ENCODE peak calls at places on chromosomes 3 and 15, in four cellular contexts. X is left ventricle myocardium inferior, F is OCI-LY7, M is AG10803. G is an unnamed sample.

GRCh38 chr3:44504566-44504965 is 27.1 kb upstream of the ZNF445 start:
- DNase-seq in X (no peak), F (no peak), M (no peak), G (no peak)

GRCh38 chr15:84079885-84080777 is 155.4 kb upstream of the GOLGA6L4 start:
- DNase-seq in X (peak; percentile 16), F (peak; percentile 53), M (peak; percentile 5), G (peak; percentile 5)

GRCh38 chr15:85025516-85026279 is 44.0 kb downstream of the PDE8A start:
- DNase-seq in X (no peak), F (no peak), M (no peak), G (no peak)

GRCh38 chr15:67105065-67105951 is 39.9 kb downstream of the SMAD3 start:
- DNase-seq in X (no peak), F (no peak), M (peak; percentile 99), G (peak; percentile 97)

GRCh38 chr3:55538158-55538557 is 51.1 kb upstream of the WNT5A start:
- DNase-seq in X (no peak), F (no peak), M (no peak), G (no peak)

GRCh38 chr3:38354588-38355344 is 8.2 kb downstream of the XYLB start:
- DNase-seq in X (no peak), F (no peak), M (peak; percentile 62), G (peak; percentile 83)

GRCh38 chr3:121942116-121942786 is 48.0 kb downstream of the SLC15A2 start:
- DNase-seq in X (no peak), F (no peak), M (no peak), G (peak; percentile 4)

GRCh38 chr15:60582370-60583036 is 103.6 kb upstream of the ICE2 start:
- DNase-seq in X (no peak), F (no peak), M (no peak), G (peak; percentile 32)

GRCh38 chr15:58460108-58460507 is 28.3 kb downstream of the LIPC start:
- DNase-seq in X (no peak), F (no peak), M (no peak), G (no peak)

GRCh38 chr15:26724381-26724780 is 48.5 kb downstream of the GABRB3 start:
- DNase-seq in X (no peak), F (no peak), M (no peak), G (no peak)

GRCh38 chr15:60255390-60255789 is 142.4 kb downstream of the ANXA2 start:
- DNase-seq in X (no peak), F (no peak), M (no peak), G (peak; percentile 28)

GRCh38 chr15:65903296-65904073 is 34.2 kb downstream of the RAB11A start:
- DNase-seq in X (no peak), F (peak; percentile 27), M (peak; percentile 12), G (peak; percentile 38)

GRCh38 chr3:18372786-18373405 is 52.2 kb downstream of the SATB1 start:
- DNase-seq in X (no peak), F (no peak), M (no peak), G (no peak)

GRCh38 chr3:144677118-144677517 is 705.5 kb downstream of the DIPK2A start:
- DNase-seq in X (no peak), F (no peak), M (peak; percentile 32), G (peak; percentile 5)

GRCh38 chr3:188927971-188928370 is 243.8 kb upstream of the TPRG1 start:
- DNase-seq in X (no peak), F (no peak), M (no peak), G (no peak)

GRCh38 chr15:56719774-56720555 is 13.3 kb downstream of the ZNF280D start:
- DNase-seq in X (no peak), F (peak; percentile 16), M (no peak), G (peak; percentile 58)

GRCh38 chr3:108132727-108133373 is 42.0 kb upstream of the CD47 start:
- DNase-seq in X (no peak), F (no peak), M (no peak), G (peak; percentile 47)

GRCh38 chr3:47365213-47366153 is 15.3 kb upstream of the PTPN23 start:
- DNase-seq in X (no peak), F (no peak), M (peak; percentile 84), G (peak; percentile 85)

DNA sequence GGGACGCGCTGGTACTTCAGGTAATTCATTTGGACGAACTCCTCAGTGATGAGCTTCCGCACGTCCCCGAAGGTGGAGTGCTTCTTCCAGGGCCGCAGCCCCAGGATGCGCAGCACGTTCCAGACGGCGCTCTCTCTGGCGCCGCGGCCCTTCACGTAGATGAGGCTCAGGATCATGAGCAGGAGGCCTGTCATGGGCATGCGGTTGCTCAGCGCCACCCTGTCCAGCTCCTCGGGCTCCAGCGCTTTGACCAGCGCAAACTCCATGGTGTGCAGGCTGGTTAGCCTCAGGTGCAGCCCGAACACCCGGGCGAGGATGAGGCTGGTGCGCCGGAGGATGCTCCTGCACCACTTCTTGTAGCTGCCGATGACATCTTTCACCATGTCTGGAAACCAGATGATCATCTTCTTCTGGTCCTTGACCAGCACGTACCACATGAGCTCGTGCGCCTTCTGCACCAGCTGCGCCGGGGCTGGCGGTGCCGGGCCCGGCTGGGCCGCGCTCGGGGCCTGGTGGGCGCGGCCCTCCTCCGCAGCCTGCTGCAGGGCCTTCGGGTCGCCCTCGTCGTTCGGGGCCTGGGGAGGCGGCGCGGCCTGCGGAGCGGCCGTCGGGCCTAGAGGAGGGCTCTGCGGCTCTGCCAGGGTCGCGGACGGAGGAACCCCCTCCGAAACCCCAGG is 501 bp downstream of the NDN start:
- DNase-seq in X (no peak), F (no peak), M (peak; percentile 5), G (peak; percentile 9)
- H3K4me3 ChIP-seq in X (peak overlapping the region; percentile 68), F (no peak overlapping the region), M (peak overlapping the region; percentile 65), G (peak overlapping the region; percentile 49)

GRCh38 chr3:197736010-197736490 is 654 bp downstream of the RUBCN start:
- DNase-seq in X (no peak), F (peak; percentile 61), M (peak; percentile 22), G (no peak)

GRCh38 chr3:197733042-197733441 is 3.7 kb downstream of the RUBCN start:
- DNase-seq in X (no peak), F (no peak), M (no peak), G (no peak)

GRCh38 chr3:197734667-197735318 is 1.9 kb downstream of the RUBCN start:
- DNase-seq in X (no peak), F (peak; percentile 92), M (no peak), G (no peak)

GRCh38 chr3:197730200-197730599 is 6.5 kb downstream of the RUBCN start:
- DNase-seq in X (no peak), F (no peak), M (peak; percentile 85), G (peak; percentile 89)
- H3K4me3 ChIP-seq in X (no peak overlapping the region), F (no peak overlapping the region), M (no peak overlapping the region), G (no peak overlapping the region)

GRCh38 chr3:57596495-57597239 is 477 bp downstream of the ARF4 start:
- DNase-seq in X (peak; percentile 83), F (peak; percentile 34), M (peak; percentile 98), G (peak; percentile 83)

GRCh38 chr3:57592306-57592705 is 4.8 kb downstream of the ARF4 start:
- DNase-seq in X (no peak), F (no peak), M (no peak), G (no peak)

GRCh38 chr3:57597240-57597972 is at the start of gene ARF4:
- DNase-seq in X (peak; percentile 99), F (peak; percentile 99), M (peak; percentile 99), G (peak; percentile 99)

GRCh38 chr3:57594144-57594543 is 3.0 kb downstream of the ARF4 start:
- DNase-seq in X (no peak), F (no peak), M (no peak), G (no peak)

DNA sequence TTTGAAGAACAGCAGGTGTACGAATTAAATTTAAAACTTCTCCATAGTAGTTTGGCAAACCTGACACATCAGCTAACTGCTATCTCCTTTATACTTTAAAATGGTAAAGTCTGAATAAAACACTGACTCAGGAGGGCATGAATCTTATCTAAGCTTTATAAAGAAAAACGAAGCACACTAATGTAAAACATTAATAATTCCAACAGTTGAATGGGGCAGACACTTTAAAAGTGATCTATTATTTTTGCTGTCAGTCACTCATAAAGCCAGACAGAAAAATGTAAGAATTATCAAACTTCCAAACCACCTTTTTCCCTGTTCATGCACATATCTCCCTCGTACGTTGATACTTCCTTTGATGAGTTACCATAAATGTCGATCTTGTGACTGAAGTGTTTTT is 2.6 kb downstream of the ARF4 start:
- DNase-seq in X (no peak), F (no peak), M (no peak), G (no peak)
- H3K4me3 ChIP-seq in X (peak overlapping the region; percentile 83), F (peak overlapping the region; percentile 90), M (peak overlapping the region; percentile 99), G (peak overlapping the region; percentile 86)

GRCh38 chr15:73991260-73991659 is 835 bp downstream of the STOML1 start:
- DNase-seq in X (peak; percentile 91), F (no peak), M (peak; percentile 87), G (peak; percentile 88)

GRCh38 chr15:73988075-73988969 is 3.8 kb downstream of the STOML1 start:
- DNase-seq in X (no peak), F (no peak), M (no peak), G (peak; percentile 31)

GRCh38 chr15:73989001-73989798 is 2.9 kb downstream of the STOML1 start:
- DNase-seq in X (no peak), F (no peak), M (peak; percentile 87), G (peak; percentile 88)

GRCh38 chr15:73991726-73992593 is at the start of gene STOML1:
- DNase-seq in X (peak; percentile 95), F (peak; percentile 95), M (peak; percentile 96), G (peak; percentile 90)

DNA sequence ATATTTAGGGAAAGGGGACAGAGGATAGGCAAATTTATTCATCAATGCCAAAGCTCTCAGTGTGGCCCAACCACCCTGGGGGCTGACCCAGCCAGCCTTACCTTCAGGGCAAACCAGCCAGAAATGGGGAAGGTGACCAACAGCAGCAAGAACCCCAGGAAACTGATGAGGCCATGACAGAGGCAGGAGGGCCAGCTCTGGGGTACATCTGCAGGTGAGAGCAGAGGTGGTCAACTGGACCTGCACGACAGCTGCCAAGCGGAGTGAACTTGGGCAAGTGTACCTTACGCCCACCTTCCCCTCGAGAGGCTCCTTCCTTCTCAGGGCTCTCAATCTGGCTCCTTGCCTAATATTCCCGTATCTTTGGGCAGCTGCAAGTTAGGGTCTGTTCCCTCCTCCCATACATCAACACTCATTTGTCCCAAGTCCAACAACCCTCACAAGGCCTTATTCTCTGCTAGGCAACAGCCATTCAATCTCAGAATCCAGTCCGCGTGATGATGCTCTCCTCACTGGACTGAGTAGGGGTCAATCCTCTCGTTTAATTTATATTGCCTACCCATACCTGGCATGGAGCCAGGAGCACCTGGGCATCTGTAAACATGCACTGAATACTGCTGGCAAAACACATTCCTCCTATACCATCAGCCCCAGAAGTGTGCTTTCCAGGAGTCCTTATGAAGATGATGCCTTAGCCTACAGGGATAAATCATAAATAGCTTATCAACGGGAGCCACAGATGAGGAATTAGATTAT is 1.7 kb downstream of the STOML1 start:
- DNase-seq in X (no peak), F (no peak), M (no peak), G (no peak)
- H3K4me3 ChIP-seq in X (peak overlapping the region; percentile 98), F (no peak overlapping the region), M (no peak overlapping the region), G (peak overlapping the region; percentile 20)

GRCh38 chr3:171457263-171458055 is 2.7 kb downstream of the TNIK start:
- DNase-seq in X (no peak), F (no peak), M (no peak), G (no peak)
- H3K4me3 ChIP-seq in X (peak overlapping the region; percentile 84), F (no peak overlapping the region), M (no peak overlapping the region), G (no peak overlapping the region)

G was measured in fibroblast of mammary gland.